ENCODE peak calls at places on chromosome 19, in seven cellular contexts. Q is astrocyte of the spinal cord, H is colonic mucosa, B is breast epithelium, P is coronary artery, I is heart left ventricle, W is GM23338. G is an unnamed sample.
A peak's percentile ranks its signal among the peaks of the same experiment; 100 is the strongest.

GRCh38 chr19:17074628-17075034 is 621 bp downstream of the HAUS8 start:
- DNase-seq in Q (no peak), H (no peak), B (no peak), P (no peak), I (no peak), W (no peak), G (no peak)

GRCh38 chr19:53388904-53389303 is 6.0 kb upstream of the ZNF765 start:
- DNase-seq in Q (no peak), H (no peak), B (no peak), P (no peak), I (no peak), W (no peak), G (peak; percentile 21)

GRCh38 chr19:54806516-54806838 is 3.1 kb downstream of the KIR2DL4 start:
- DNase-seq in Q (no peak), H (no peak), B (no peak), P (no peak), I (no peak), W (no peak), G (no peak)

GRCh38 chr19:48069435-48069834 is 25.6 kb upstream of the CABP5 start:
- DNase-seq in Q (no peak), H (no peak), B (no peak), P (no peak), I (no peak), W (peak; percentile 73), G (no peak)

GRCh38 chr19:1122972-1123363 is 19.2 kb downstream of the GPX4 start:
- DNase-seq in Q (peak; percentile 74), H (peak; percentile 82), B (no peak), P (no peak), I (no peak), W (peak; percentile 93), G (peak; percentile 88)

GRCh38 chr19:52889076-52889475 is 8.4 kb downstream of the ZNF320 start:
- DNase-seq in Q (no peak), H (no peak), B (no peak), P (no peak), I (no peak), W (peak; percentile 9), G (no peak)

GRCh38 chr19:572891-573825 is 762 bp downstream of the BSG start:
- DNase-seq in Q (peak; percentile 60), H (peak; percentile 60), B (no peak), P (no peak), I (no peak), W (peak; percentile 59), G (peak; percentile 63)

GRCh38 chr19:7500811-7501450 is 12.1 kb upstream of the PEX11G start:
- DNase-seq in Q (no peak), H (peak; percentile 77), B (peak; percentile 80), P (no peak), I (no peak), W (peak; percentile 96), G (peak; percentile 83)

GRCh38 chr19:32219881-32220552 is 125.4 kb upstream of the ZNF507 start:
- DNase-seq in Q (no peak), H (no peak), B (no peak), P (peak; percentile 47), I (no peak), W (no peak), G (no peak)

GRCh38 chr19:28497137-28497536 is 715.8 kb downstream of the UQCRFS1 start:
- DNase-seq in Q (peak; percentile 6), H (no peak), B (no peak), P (no peak), I (no peak), W (no peak), G (no peak)

GRCh38 chr19:21848706-21849105 is 12.7 kb upstream of the ZNF43 start:
- DNase-seq in Q (no peak), H (no peak), B (no peak), P (no peak), I (no peak), W (no peak), G (peak; percentile 85)

GRCh38 chr19:41545547-41545946 is 30.4 kb upstream of the CEACAM21 start:
- DNase-seq in Q (no peak), H (no peak), B (no peak), P (no peak), I (no peak), W (no peak), G (no peak)
- H3K4me3 ChIP-seq in Q (no peak overlapping the region), H (no peak overlapping the region), B (no peak overlapping the region), P (peak overlapping the region; percentile 36), I (no peak overlapping the region), W (no peak overlapping the region), G (no peak overlapping the region)

GRCh38 chr19:11361037-11361770 is 6.0 kb downstream of the PLPPR2 start:
- DNase-seq in Q (no peak), H (peak; percentile 98), B (no peak), P (no peak), I (no peak), W (peak; percentile 99), G (peak; percentile 38)
- TF ChIP-seq CTCF in Q (no peak), H (no peak), B (no peak), P (no peak), I (no peak), W (peak; percentile 23), G (no peak)

DNA sequence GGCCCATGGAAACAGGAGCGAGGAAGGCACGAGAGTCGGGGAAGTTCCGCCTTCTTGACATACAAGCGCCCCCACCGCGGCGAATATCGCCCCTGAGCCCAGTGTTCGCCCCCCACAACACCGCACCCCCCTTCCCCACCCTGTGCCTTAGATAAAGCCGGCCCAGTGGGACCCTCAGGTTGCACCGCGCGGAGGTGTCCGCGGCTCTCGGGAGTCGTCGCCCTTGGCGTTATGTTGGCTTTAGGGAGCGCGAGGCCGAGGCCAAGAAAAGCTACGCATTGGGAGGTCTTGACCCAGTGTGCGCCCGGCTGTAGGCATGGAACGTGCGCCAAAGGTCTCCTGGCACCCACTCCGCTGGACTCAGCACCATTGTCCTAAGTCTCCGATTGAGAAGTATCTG is 603 bp upstream of the ZNF132 start:
- DNase-seq in Q (no peak), H (no peak), B (no peak), P (no peak), I (no peak), W (peak; percentile 9), G (no peak)
- H3K4me3 ChIP-seq in Q (peak overlapping the region; percentile 71), H (peak overlapping the region; percentile 72), B (peak overlapping the region; percentile 64), P (peak overlapping the region; percentile 83), I (peak overlapping the region; percentile 76), W (peak overlapping the region; percentile 56), G (peak overlapping the region; percentile 82)

DNA sequence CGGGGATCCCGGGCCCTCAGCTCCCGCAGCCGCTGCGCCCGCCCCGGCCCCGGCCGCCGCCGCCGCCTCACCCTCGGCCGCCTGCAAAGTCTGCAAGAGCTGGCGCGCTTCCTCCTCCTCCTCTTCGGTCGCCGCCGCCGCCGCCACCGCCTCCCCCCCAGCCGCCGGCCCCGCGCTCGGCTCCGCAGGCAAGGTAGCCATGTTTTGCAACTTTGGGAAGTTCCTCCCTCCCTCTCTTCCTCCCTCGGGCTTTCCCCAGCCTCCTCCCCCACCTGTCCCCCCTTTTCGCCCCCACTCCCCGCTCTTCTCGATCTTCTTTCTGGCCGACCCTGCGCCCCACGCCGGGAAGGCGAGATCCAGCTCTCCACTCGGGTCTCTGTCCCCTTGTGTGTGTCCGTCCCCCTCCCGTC is 403 bp downstream of the SIX5 start:
- DNase-seq in Q (no peak), H (no peak), B (no peak), P (no peak), I (peak; percentile 61), W (peak; percentile 51), G (peak; percentile 65)
- TF ChIP-seq CTCF in Q (no peak), H (no peak), B (no peak), P (no peak), I (no peak), W (no peak), G (no peak)

DNA sequence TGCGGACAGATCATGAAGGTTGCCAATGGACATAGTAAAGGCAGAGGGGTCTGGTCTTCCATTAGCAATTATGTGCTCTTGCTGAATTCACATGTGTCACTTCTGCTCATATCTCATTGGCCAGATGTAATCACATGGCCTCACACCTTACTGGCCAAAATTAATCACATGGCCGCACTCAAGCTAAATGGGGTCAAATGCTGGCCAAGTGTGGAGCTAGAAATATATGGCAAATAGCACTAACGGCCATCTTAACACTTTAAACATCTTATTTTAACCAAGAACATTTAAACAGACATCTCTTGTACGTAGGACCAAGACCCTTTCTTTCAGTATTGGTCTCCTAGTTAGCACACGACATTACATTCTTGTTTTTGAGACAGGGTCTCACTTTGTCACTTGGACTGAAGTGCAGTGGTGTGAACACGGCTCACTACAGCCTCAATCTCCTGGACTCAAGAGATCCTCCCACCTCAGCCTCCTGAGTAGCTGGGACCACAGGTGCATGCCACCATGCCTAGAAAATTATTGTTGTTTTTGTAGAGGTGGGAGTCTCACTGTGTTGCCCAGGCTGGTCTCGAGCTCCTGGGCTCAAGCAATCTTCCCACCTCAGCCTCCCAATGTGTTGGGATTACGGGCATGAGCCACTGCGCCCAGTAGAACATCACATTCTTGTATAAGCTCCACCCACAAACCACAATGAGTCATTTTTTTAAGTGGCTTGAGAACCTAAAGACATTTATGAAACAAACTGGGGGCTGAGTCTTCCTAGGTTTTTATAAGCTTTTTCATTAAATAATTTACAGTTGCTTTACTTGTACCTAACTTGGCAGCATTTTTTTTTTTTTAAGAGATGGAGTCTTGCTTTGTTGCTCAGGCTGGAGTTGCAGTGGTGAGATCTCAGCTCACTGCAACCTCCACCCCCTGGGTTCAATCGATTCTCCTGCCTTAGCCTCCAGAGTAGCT is 2.9 kb upstream of the PTOV1 start:
- DNase-seq in Q (peak; percentile 92), H (no peak), B (no peak), P (no peak), I (no peak), W (no peak), G (peak; percentile 88)
- H3K4me3 ChIP-seq in Q (no peak overlapping the region), H (no peak overlapping the region), B (no peak overlapping the region), P (no peak overlapping the region), I (no peak overlapping the region), W (no peak overlapping the region), G (no peak overlapping the region)

DNA sequence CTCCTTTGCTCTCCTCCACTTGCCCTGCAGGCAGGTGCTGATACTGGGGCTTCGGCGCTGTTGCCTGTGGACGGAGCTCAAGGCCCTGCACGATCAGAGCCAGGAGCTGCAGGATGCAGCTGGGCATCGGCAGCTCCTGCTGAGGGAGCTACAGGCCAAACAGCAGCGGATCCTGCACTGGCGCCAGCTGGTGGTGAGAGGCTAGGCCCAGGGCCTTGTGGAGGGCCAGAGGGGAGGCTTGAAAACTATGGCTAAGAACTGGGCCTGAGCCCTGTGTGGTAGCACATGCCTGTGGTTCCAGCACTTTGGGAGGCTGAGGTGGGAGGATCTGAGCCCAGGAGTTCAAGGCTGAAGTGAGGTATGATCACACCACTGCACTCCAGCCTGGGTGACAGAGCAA is 6.3 kb downstream of the HAUS5 start:
- DNase-seq in Q (no peak), H (no peak), B (no peak), P (no peak), I (no peak), W (peak; percentile 50), G (no peak)
- TF ChIP-seq CTCF in Q (peak; percentile 10), H (no peak), B (no peak), P (no peak), I (no peak), W (peak; percentile 77), G (no peak)

GRCh38 chr19:46954502-46955004 is 65.1 kb upstream of the NPAS1 start:
- DNase-seq in Q (no peak), H (no peak), B (no peak), P (no peak), I (no peak), W (no peak), G (no peak)

GRCh38 chr19:46955813-46956371 is 63.7 kb upstream of the NPAS1 start:
- DNase-seq in Q (no peak), H (no peak), B (no peak), P (no peak), I (no peak), W (no peak), G (no peak)

GRCh38 chr19:46952874-46953273 is 66.8 kb upstream of the NPAS1 start:
- DNase-seq in Q (no peak), H (no peak), B (no peak), P (no peak), I (no peak), W (no peak), G (no peak)

GRCh38 chr19:46955114-46955812 is 64.4 kb upstream of the NPAS1 start:
- DNase-seq in Q (no peak), H (no peak), B (no peak), P (no peak), I (no peak), W (no peak), G (no peak)

GRCh38 chr19:46953955-46954501 is 65.6 kb upstream of the NPAS1 start:
- DNase-seq in Q (no peak), H (no peak), B (no peak), P (no peak), I (no peak), W (no peak), G (no peak)
- H3K4me3 ChIP-seq in Q (no peak overlapping the region), H (no peak overlapping the region), B (no peak overlapping the region), P (no peak overlapping the region), I (no peak overlapping the region), W (no peak overlapping the region), G (no peak overlapping the region)